ENCODE peak calls at places on chromosomes 4 and X, in nine cellular contexts. W, G, J, Z, P, S, C, H and B are unnamed samples.

GRCh38 chrX:1388651-1389050 is 3.3 kb downstream of the SLC25A6 start:
- DNase-seq in W (no peak), G (peak), J (no peak), Z (no peak), P (no peak), S (no peak), C (peak), H (no peak), B (no peak)

GRCh38 chr4:10567766-10568165 is 110.5 kb upstream of the ZNF518B start:
- DNase-seq in W (no peak), G (no peak), J (no peak), Z (peak), P (no peak), S (no peak), C (no peak), H (no peak), B (no peak)

GRCh38 chr4:2321279-2322196 is 59.6 kb upstream of the MXD4 start:
- DNase-seq in W (no peak), G (peak), J (no peak), Z (no peak), P (no peak), S (no peak), C (no peak), H (no peak), B (peak)

GRCh38 chrX:150363561-150364346 is 637 bp downstream of the MAMLD1 start:
- DNase-seq in W (peak), G (peak), J (peak), Z (peak), P (no peak), S (peak), C (no peak), H (no peak), B (peak)

GRCh38 chr4:148962539-148963290 is 520.5 kb upstream of the NR3C2 start:
- DNase-seq in W (no peak), G (no peak), J (no peak), Z (no peak), P (no peak), S (no peak), C (no peak), H (no peak), B (no peak)

GRCh38 chr4:77145806-77146425 is 11.1 kb upstream of the CCNG2 start:
- DNase-seq in W (no peak), G (no peak), J (no peak), Z (no peak), P (no peak), S (no peak), C (no peak), H (no peak), B (no peak)

GRCh38 chr4:164959896-164960295 is 17.6 kb downstream of the TRIM61 start:
- DNase-seq in W (no peak), G (no peak), J (no peak), Z (no peak), P (no peak), S (no peak), C (no peak), H (no peak), B (no peak)

GRCh38 chr4:138659041-138659565 is 356.5 kb upstream of the NOCT start:
- DNase-seq in W (no peak), G (no peak), J (no peak), Z (peak), P (no peak), S (peak), C (no peak), H (no peak), B (no peak)

GRCh38 chr4:7285244-7286122 is 93.1 kb downstream of the SORCS2 start:
- DNase-seq in W (no peak), G (no peak), J (no peak), Z (no peak), P (no peak), S (no peak), C (no peak), H (no peak), B (no peak)

GRCh38 chr4:118927976-118928375 is 39.3 kb downstream of the SYNPO2 start:
- DNase-seq in W (no peak), G (no peak), J (peak), Z (no peak), P (peak), S (no peak), C (no peak), H (no peak), B (no peak)

GRCh38 chr4:86657910-86658309 is 63.8 kb downstream of the PTPN13 start:
- DNase-seq in W (no peak), G (no peak), J (no peak), Z (no peak), P (no peak), S (no peak), C (no peak), H (no peak), B (no peak)

GRCh38 chr4:16083217-16084191 is at the start of gene PROM1:
- DNase-seq in W (peak), G (peak), J (peak), Z (peak), P (no peak), S (peak), C (no peak), H (no peak), B (no peak)

GRCh38 chrX:17854069-17854468 is 7.0 kb downstream of the RAI2 start:
- DNase-seq in W (no peak), G (no peak), J (no peak), Z (no peak), P (no peak), S (no peak), C (no peak), H (no peak), B (no peak)

GRCh38 chr4:73520821-73521220 is 39.3 kb downstream of the AFM start:
- DNase-seq in W (no peak), G (no peak), J (no peak), Z (peak), P (no peak), S (peak), C (no peak), H (no peak), B (no peak)

GRCh38 chr4:12884846-12885796 is 599.0 kb downstream of the RAB28 start:
- DNase-seq in W (no peak), G (no peak), J (no peak), Z (peak), P (no peak), S (peak), C (no peak), H (no peak), B (no peak)

GRCh38 chrX:118062048-118062789 is 54.4 kb downstream of the KLHL13 start:
- DNase-seq in W (no peak), G (no peak), J (no peak), Z (no peak), P (no peak), S (no peak), C (no peak), H (no peak), B (no peak)

GRCh38 chr4:129429566-129430339 is 333.8 kb downstream of the C4orf33 start:
- DNase-seq in W (no peak), G (no peak), J (no peak), Z (no peak), P (no peak), S (no peak), C (no peak), H (no peak), B (no peak)

GRCh38 chr4:127140306-127140705 is 492.5 kb upstream of the INTU start:
- DNase-seq in W (no peak), G (no peak), J (no peak), Z (no peak), P (no peak), S (no peak), C (no peak), H (no peak), B (no peak)

GRCh38 chrX:1481636-1482529 is 29.2 kb upstream of the ASMTL start:
- DNase-seq in W (no peak), G (no peak), J (peak), Z (peak), P (peak), S (peak), C (no peak), H (no peak), B (peak)

GRCh38 chr4:31124008-31124645 is 404.0 kb downstream of the PCDH7 start:
- DNase-seq in W (no peak), G (no peak), J (no peak), Z (no peak), P (no peak), S (no peak), C (no peak), H (no peak), B (no peak)

GRCh38 chr4:186934841-186935443 is 211.3 kb upstream of the FAT1 start:
- DNase-seq in W (no peak), G (no peak), J (no peak), Z (no peak), P (no peak), S (no peak), C (no peak), H (no peak), B (no peak)

GRCh38 chr4:74418063-74418670 is 26.8 kb upstream of the AREG start:
- DNase-seq in W (no peak), G (no peak), J (peak), Z (no peak), P (no peak), S (no peak), C (peak), H (no peak), B (no peak)

GRCh38 chr4:139628184-139629012 is 37.2 kb upstream of the MGST2 start:
- DNase-seq in W (no peak), G (no peak), J (no peak), Z (peak), P (no peak), S (peak), C (no peak), H (no peak), B (peak)

GRCh38 chr4:73883306-73883705 is 14.1 kb downstream of the CXCL1 start:
- DNase-seq in W (no peak), G (no peak), J (no peak), Z (no peak), P (no peak), S (no peak), C (no peak), H (no peak), B (no peak)

GRCh38 chr4:113311047-113311446 is 261.6 kb downstream of the ANK2 start:
- DNase-seq in W (no peak), G (no peak), J (no peak), Z (no peak), P (no peak), S (no peak), C (no peak), H (no peak), B (no peak)

GRCh38 chrX:154411981-154412340 is 622 bp downstream of the TAFAZZIN start:
- DNase-seq in W (peak), G (no peak), J (peak), Z (peak), P (peak), S (peak), C (no peak), H (peak), B (peak)

GRCh38 chrX:15404712-15405111 is 20.5 kb upstream of the VEGFD start:
- DNase-seq in W (peak), G (no peak), J (peak), Z (no peak), P (peak), S (no peak), C (no peak), H (no peak), B (no peak)

GRCh38 chr4:185716008-185716976 is 95.7 kb downstream of the SORBS2 start:
- DNase-seq in W (peak), G (no peak), J (no peak), Z (no peak), P (no peak), S (no peak), C (no peak), H (no peak), B (peak)

GRCh38 chr4:138553001-138553845 is 311.1 kb upstream of the SLC7A11 start:
- DNase-seq in W (no peak), G (peak), J (no peak), Z (no peak), P (no peak), S (no peak), C (peak), H (no peak), B (no peak)

GRCh38 chr4:155914782-155915181 is 11.3 kb downstream of the TDO2 start:
- DNase-seq in W (no peak), G (no peak), J (no peak), Z (no peak), P (no peak), S (no peak), C (no peak), H (no peak), B (no peak)

GRCh38 chrX:154123241-154124219 is 20.5 kb upstream of the OPN1LW start:
- DNase-seq in W (peak), G (no peak), J (peak), Z (no peak), P (no peak), S (no peak), C (no peak), H (no peak), B (no peak)

DNA sequence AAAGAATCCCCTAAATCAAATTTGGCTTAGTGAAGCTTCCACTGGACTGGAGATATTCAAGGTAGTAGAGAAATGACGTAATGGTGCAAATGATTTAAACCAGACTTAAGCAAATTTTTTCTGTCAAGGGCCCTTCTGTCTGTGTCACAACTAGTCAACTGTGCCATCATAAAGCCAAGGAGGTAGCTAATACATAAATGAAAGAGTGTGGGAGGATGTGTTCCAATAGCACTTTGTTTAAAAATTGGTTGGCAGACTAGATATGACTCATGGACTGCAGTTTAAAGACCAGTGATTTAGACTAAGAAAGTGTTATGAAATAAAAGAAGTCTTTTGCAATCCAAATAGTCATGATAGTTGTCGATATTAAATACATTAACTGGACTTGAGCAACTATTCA is 24.3 kb upstream of the TEX13C start:
- DNase-seq in W (no peak), G (no peak), J (no peak), Z (no peak), P (no peak), S (no peak), C (no peak), H (no peak), B (no peak)
- H3K4me3 ChIP-seq in W (no peak), G (no peak), J (no peak), Z (no peak), P (no peak), S (no peak), C (no peak), H (no peak), B (no peak)

GRCh38 chr4:72326692-72327632 is 242.1 kb downstream of the ADAMTS3 start:
- DNase-seq in W (peak), G (no peak), J (no peak), Z (peak), P (no peak), S (peak), C (no peak), H (no peak), B (no peak)
- TF ChIP-seq CTCF in W (peak), G (no peak), J (peak), Z (peak), P (peak), S (peak), C (peak), H (peak), B (peak)

DNA sequence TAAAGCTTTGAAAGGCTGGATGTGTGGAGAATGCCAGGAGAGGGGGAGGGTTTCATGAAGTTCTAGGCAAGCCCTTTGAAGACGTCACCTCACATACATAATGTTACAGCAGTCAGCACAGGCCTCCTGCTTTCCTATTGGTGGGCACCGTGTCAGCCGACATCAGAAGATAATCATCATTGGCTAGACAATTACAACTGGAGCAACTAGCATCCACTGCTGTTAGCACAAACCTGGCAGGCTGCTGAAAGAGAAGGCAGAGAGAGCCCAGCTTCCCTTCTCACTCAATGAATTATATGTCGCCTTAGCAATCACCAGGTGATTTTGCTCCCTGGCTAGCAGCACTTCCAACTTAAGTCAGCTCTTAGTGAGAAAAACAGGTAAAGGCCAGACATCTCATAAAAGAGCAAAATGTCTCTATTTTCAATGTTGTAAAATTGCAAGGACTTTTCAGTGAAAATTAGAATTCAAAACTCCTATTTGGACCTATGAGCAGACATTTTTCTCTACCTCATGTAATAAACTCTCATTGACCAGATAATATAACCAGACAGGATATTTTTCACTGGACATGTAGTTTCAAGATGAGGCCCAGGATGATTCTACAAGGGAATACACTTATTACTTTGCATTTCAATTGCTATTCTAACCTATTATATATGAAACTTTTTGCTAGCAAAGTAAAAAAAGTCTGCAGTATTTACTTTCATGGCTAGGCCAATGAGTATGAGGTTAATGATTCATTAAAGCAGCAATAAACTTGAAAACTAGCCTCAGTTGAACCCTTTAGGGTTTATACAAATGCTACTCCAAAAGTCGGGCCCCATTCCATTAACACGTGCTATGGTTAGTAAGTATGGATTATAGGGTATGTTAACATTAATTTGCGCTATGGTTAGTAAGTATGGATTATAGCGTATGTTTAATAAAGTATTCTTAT is 4.3 kb downstream of the ELOVL6 start:
- DNase-seq in W (peak), G (peak), J (peak), Z (peak), P (peak), S (peak), C (peak), H (peak), B (peak)
- H3K27ac ChIP-seq in W (peak), G (no peak), J (no peak), Z (peak), P (peak), S (peak), C (peak), H (peak), B (no peak)

GRCh38 chrX:140817943-140818342 is 108.4 kb downstream of the LINC00632 start:
- DNase-seq in W (peak), G (no peak), J (no peak), Z (peak), P (no peak), S (peak), C (no peak), H (no peak), B (no peak)

GRCh38 chrX:140821280-140821679 is 111.7 kb downstream of the LINC00632 start:
- DNase-seq in W (no peak), G (no peak), J (no peak), Z (peak), P (no peak), S (no peak), C (no peak), H (no peak), B (no peak)

GRCh38 chrX:140822184-140822583 is 112.6 kb downstream of the LINC00632 start:
- DNase-seq in W (no peak), G (no peak), J (no peak), Z (no peak), P (no peak), S (no peak), C (no peak), H (no peak), B (no peak)

GRCh38 chrX:140822861-140823260 is 113.3 kb downstream of the LINC00632 start:
- DNase-seq in W (no peak), G (no peak), J (no peak), Z (no peak), P (no peak), S (no peak), C (no peak), H (no peak), B (no peak)
- H3K4me3 ChIP-seq in W (no peak), G (no peak), J (no peak), Z (no peak), P (no peak), S (no peak), C (no peak), H (no peak), B (no peak)

GRCh38 chr4:96912731-96913130 is 1072.8 kb downstream of the PDHA2 start:
- DNase-seq in W (no peak), G (no peak), J (no peak), Z (no peak), P (no peak), S (peak), C (no peak), H (no peak), B (no peak)

GRCh38 chr4:96913437-96914075 is 1073.7 kb downstream of the PDHA2 start:
- DNase-seq in W (peak), G (no peak), J (no peak), Z (no peak), P (no peak), S (peak), C (no peak), H (no peak), B (no peak)

DNA sequence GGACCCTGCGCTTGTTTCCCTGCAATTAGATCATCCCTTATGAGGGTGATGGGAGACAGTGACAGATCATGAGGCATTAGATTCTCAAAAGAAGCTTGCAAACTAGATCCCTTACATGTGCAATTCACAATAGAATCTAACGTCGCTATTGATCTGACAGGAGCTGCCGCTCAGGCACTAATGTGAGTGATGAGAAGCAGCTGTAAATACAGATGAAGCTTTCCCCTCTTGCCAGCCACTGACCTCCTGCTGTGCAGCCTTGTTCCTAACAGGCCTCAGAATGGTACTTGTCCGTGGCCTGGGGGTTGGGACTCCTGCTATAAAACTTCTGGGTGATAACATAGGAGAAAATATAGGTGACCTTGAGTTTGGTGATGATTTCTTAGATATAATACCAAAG is 1076.8 kb downstream of the PDHA2 start:
- DNase-seq in W (peak), G (no peak), J (no peak), Z (peak), P (no peak), S (peak), C (no peak), H (no peak), B (no peak)
- TF ChIP-seq CTCF in W (no peak), G (no peak), J (no peak), Z (no peak), P (no peak), S (no peak), C (no peak), H (no peak), B (no peak)

DNA sequence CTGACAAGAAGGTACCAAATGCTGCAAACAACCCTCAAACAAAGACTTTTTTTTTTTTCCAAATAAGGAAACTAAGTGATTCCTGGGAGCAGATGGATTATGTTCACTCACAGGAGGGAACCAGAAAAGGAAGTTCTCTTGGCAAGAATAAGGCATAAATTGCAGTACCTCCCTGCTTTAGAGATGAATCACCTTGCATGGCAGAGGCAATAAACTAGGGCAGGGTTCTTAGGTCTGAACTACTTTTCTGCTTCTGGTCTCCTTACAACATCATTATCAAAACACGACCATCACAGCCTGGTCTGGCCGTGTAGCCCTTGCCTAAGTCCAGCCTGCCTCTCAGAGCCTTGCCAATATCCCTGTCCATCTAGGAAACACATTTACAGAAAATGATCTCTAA is 6.3 kb downstream of the TMEM31 start:
- DNase-seq in W (no peak), G (no peak), J (no peak), Z (no peak), P (no peak), S (no peak), C (no peak), H (no peak), B (no peak)
- H3K27ac ChIP-seq in W (peak), G (no peak), J (no peak), Z (no peak), P (peak), S (no peak), C (peak), H (no peak), B (no peak)

DNA sequence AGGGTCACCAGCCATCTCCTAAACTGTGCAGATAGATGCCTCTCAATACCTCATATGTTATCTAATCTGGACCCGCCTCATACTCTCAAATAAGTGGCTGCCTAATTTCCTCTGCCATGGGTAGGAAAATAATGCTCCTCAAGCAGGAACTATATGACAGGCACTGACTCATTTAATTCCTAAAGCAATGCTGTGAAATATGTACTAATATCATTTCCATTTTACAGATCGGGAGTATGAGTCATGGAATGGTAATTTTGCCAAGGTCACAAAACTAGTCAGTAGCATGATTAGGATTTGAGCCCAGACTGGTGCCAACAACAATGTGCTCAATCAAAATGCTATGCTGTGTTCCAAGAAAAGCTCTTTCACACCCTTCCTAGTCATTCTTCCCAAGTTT is 3.0 kb upstream of the NXT2 start:
- DNase-seq in W (no peak), G (no peak), J (no peak), Z (no peak), P (no peak), S (no peak), C (no peak), H (no peak), B (no peak)
- H3K4me3 ChIP-seq in W (no peak), G (no peak), J (no peak), Z (no peak), P (no peak), S (no peak), C (no peak), H (no peak), B (no peak)